ENCODE peak calls at places on chromosomes 5 and 9, in ten cellular contexts. O is NCI-H2081; T is activated T-helper 9 cell treated with anti-CD3 and anti-CD28 coated beads, Interleukin-2, amount 50 U/mL, for 16 hours; K is occipital lobe; F is nephron progenitor cell; U is cardiac muscle cell; P is Right ventricle myocardium superior; A is fibroblast of mammary gland; D is activated CD4-positive, CD25-positive, alpha-beta regulatory T cell treated with anti-CD3 and anti-CD28 coated beads, Interleukin-2, amount 50 U/mL, for 72 hours; Q is RKO. B is an unnamed sample.
A peak's percentile ranks its signal among the peaks of the same experiment; 100 is the strongest.

GRCh38 chr9:110532908-110533665 is 46.5 kb downstream of the SVEP1 start:
- DNase-seq in D (no peak), O (no peak), F (no peak), K (no peak), U (no peak), P (no peak), A (peak; percentile 88), Q (no peak), T (no peak), B (no peak)

GRCh38 chr9:124348363-124348762 is 66.9 kb downstream of the PSMB7 start:
- DNase-seq in U (no peak), F (no peak), A (no peak), K (no peak), D (no peak), P (no peak), T (no peak), O (no peak), Q (no peak), B (no peak)

GRCh38 chr5:156379198-156379597 is 52.2 kb downstream of the SGCD start:
- DNase-seq in P (no peak), D (no peak), F (no peak), Q (no peak), T (no peak), K (no peak), U (no peak), A (no peak), O (no peak), B (no peak)

GRCh38 chr9:127360829-127361228 is 36.1 kb upstream of the SLC2A8 start:
- DNase-seq in Q (no peak), O (no peak), P (no peak), U (peak; percentile 38), D (no peak), A (peak; percentile 26), T (no peak), K (no peak), F (peak; percentile 10), B (no peak)

GRCh38 chr9:136712690-136713554 is 550 bp downstream of the DIPK1B start:
- DNase-seq in O (no peak), D (no peak), K (no peak), P (no peak), U (no peak), F (peak; percentile 64), T (no peak), Q (no peak), A (no peak), B (no peak)

GRCh38 chr9:91155746-91156145 is 206.0 kb downstream of the AUH start:
- DNase-seq in F (no peak), P (no peak), T (no peak), K (no peak), U (no peak), D (no peak), A (no peak), O (no peak), Q (no peak), B (no peak)

GRCh38 chr5:168174376-168174775 is 117.1 kb upstream of the WWC1 start:
- DNase-seq in T (no peak), U (no peak), A (peak; percentile 3), O (no peak), D (no peak), K (no peak), F (no peak), P (no peak), Q (no peak), B (no peak)

GRCh38 chr5:168802337-168802736 is 223.2 kb upstream of the PANK3 start:
- DNase-seq in U (no peak), F (no peak), Q (no peak), P (no peak), A (no peak), D (no peak), T (no peak), K (no peak), O (no peak), B (no peak)

GRCh38 chr9:126642839-126643238 is 29.1 kb downstream of the LMX1B start:
- DNase-seq in D (no peak), U (no peak), T (no peak), K (no peak), O (no peak), A (no peak), Q (no peak), F (no peak), P (no peak), B (no peak)

GRCh38 chr9:126386814-126387213 is 60.2 kb downstream of the MVB12B start:
- DNase-seq in O (no peak), F (no peak), D (no peak), A (no peak), U (no peak), P (no peak), Q (no peak), T (no peak), K (no peak), B (no peak)

GRCh38 chr5:57783693-57784092 is 301.1 kb upstream of the ACTBL2 start:
- DNase-seq in U (peak; percentile 12), D (no peak), Q (no peak), A (no peak), O (no peak), K (no peak), T (no peak), F (no peak), P (no peak), B (no peak)

GRCh38 chr9:112078432-112078831 is 96.7 kb downstream of the SUSD1 start:
- DNase-seq in K (no peak), F (no peak), D (no peak), Q (no peak), P (no peak), A (no peak), U (no peak), T (no peak), O (no peak), B (no peak)